ENCODE peak calls at places on chromosomes 2 and 18, in seven cellular contexts. One of them, this sample, is unnamed.

GRCh38 chr18:37537868-37538525 is 27.6 kb downstream of the CELF4 start:
- DNase-seq in foreskin fibroblast: peak
- DNase-seq in astrocyte of the spinal cord: peak
- DNase-seq in left ventricle myocardium inferior: peak
- DNase-seq in breast epithelium: peak
- DNase-seq in heart right ventricle: peak
- DNase-seq in choroid plexus epithelial cell: peak
- DNase-seq in this sample: no peak

GRCh38 chr2:164810843-164811242 is 30.8 kb downstream of the COBLL1 start:
- DNase-seq in foreskin fibroblast: peak
- DNase-seq in astrocyte of the spinal cord: no peak
- DNase-seq in heart right ventricle: no peak
- DNase-seq in breast epithelium: no peak
- DNase-seq in left ventricle myocardium inferior: no peak
- DNase-seq in choroid plexus epithelial cell: peak
- DNase-seq in this sample: no peak

GRCh38 chr2:70645733-70646420 is 92.3 kb upstream of the TGFA start:
- DNase-seq in foreskin fibroblast: no peak
- DNase-seq in left ventricle myocardium inferior: no peak
- DNase-seq in astrocyte of the spinal cord: no peak
- DNase-seq in heart right ventricle: no peak
- DNase-seq in choroid plexus epithelial cell: no peak
- DNase-seq in breast epithelium: no peak
- DNase-seq in this sample: no peak

GRCh38 chr2:156110890-156111289 is 221.6 kb downstream of the NR4A2 start:
- DNase-seq in foreskin fibroblast: no peak
- DNase-seq in heart right ventricle: no peak
- DNase-seq in astrocyte of the spinal cord: no peak
- DNase-seq in left ventricle myocardium inferior: no peak
- DNase-seq in choroid plexus epithelial cell: no peak
- DNase-seq in breast epithelium: no peak
- DNase-seq in this sample: no peak

GRCh38 chr2:11753886-11754704 is 7.7 kb downstream of the LPIN1 start:
- DNase-seq in foreskin fibroblast: no peak
- DNase-seq in choroid plexus epithelial cell: peak
- DNase-seq in left ventricle myocardium inferior: no peak
- DNase-seq in breast epithelium: no peak
- DNase-seq in astrocyte of the spinal cord: peak
- DNase-seq in heart right ventricle: no peak
- DNase-seq in this sample: no peak

GRCh38 chr2:83017366-83018090 is 1441.6 kb downstream of the SUCLG1 start:
- DNase-seq in breast epithelium: no peak
- DNase-seq in astrocyte of the spinal cord: no peak
- DNase-seq in heart right ventricle: no peak
- DNase-seq in left ventricle myocardium inferior: no peak
- DNase-seq in choroid plexus epithelial cell: peak
- DNase-seq in foreskin fibroblast: no peak
- DNase-seq in this sample: no peak

GRCh38 chr2:110735366-110735765 is 3.0 kb downstream of the ACOXL start:
- DNase-seq in left ventricle myocardium inferior: no peak
- DNase-seq in breast epithelium: no peak
- DNase-seq in choroid plexus epithelial cell: no peak
- DNase-seq in heart right ventricle: no peak
- DNase-seq in foreskin fibroblast: no peak
- DNase-seq in astrocyte of the spinal cord: no peak
- DNase-seq in this sample: no peak

GRCh38 chr2:238942080-238942761 is 94.3 kb downstream of the TWIST2 start:
- DNase-seq in astrocyte of the spinal cord: no peak
- DNase-seq in breast epithelium: no peak
- DNase-seq in left ventricle myocardium inferior: no peak
- DNase-seq in foreskin fibroblast: no peak
- DNase-seq in choroid plexus epithelial cell: no peak
- DNase-seq in heart right ventricle: no peak
- DNase-seq in this sample: no peak

GRCh38 chr2:144233226-144234114 is 286.4 kb downstream of the ZEB2 start:
- DNase-seq in breast epithelium: no peak
- DNase-seq in heart right ventricle: no peak
- DNase-seq in foreskin fibroblast: no peak
- DNase-seq in left ventricle myocardium inferior: no peak
- DNase-seq in choroid plexus epithelial cell: no peak
- DNase-seq in astrocyte of the spinal cord: no peak
- DNase-seq in this sample: no peak
- TF ChIP-seq CTCF in breast epithelium: no peak
- TF ChIP-seq CTCF in heart right ventricle: no peak
- TF ChIP-seq CTCF in foreskin fibroblast: no peak
- TF ChIP-seq CTCF in left ventricle myocardium inferior: no peak
- TF ChIP-seq CTCF in choroid plexus epithelial cell: no peak
- TF ChIP-seq CTCF in astrocyte of the spinal cord: no peak
- TF ChIP-seq CTCF in this sample: no peak

DNA sequence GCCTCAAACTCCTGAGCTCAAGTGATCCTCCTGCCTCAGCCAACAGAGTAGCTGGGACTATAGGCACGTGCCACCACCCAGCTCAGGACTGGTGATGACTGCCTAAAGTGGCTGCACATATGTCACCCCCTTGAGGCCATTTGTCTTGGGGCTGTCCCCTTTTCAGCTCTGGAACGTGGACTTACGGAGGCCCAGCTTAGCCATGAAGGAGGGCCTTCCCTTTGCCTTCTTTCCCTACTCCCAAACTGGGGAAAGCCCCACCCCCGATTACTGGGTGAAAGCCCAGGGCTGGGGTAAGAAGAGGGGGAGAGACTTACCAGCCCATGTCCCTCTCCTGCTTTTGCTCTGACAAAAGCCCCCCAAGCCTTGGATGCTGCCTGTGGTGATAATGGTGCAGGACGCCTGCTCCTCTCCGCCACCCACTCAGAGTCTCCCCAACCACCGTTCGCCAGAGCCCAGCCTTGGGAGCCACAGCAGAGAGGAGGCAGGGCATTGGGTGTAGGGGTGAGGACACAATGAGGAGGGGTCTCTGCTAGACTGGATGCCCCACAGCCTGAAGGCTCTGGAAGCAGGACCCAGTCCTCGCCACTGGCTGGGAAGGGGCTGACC is 2.5 kb upstream of the DUSP2 start:
- DNase-seq in astrocyte of the spinal cord: no peak
- DNase-seq in heart right ventricle: no peak
- DNase-seq in breast epithelium: no peak
- DNase-seq in foreskin fibroblast: no peak
- DNase-seq in left ventricle myocardium inferior: no peak
- DNase-seq in choroid plexus epithelial cell: no peak
- DNase-seq in this sample: no peak
- H3K4me3 ChIP-seq in astrocyte of the spinal cord: no peak
- H3K4me3 ChIP-seq in heart right ventricle: no peak
- H3K4me3 ChIP-seq in breast epithelium: no peak
- H3K4me3 ChIP-seq in foreskin fibroblast: no peak
- H3K4me3 ChIP-seq in left ventricle myocardium inferior: no peak
- H3K4me3 ChIP-seq in choroid plexus epithelial cell: no peak
- H3K4me3 ChIP-seq in this sample: no peak

GRCh38 chr2:138716183-138716582 is 64.0 kb downstream of the NXPH2 start:
- DNase-seq in heart right ventricle: no peak
- DNase-seq in astrocyte of the spinal cord: no peak
- DNase-seq in left ventricle myocardium inferior: no peak
- DNase-seq in breast epithelium: no peak
- DNase-seq in choroid plexus epithelial cell: peak
- DNase-seq in foreskin fibroblast: no peak
- DNase-seq in this sample: no peak
- TF ChIP-seq CTCF in heart right ventricle: no peak
- TF ChIP-seq CTCF in astrocyte of the spinal cord: no peak
- TF ChIP-seq CTCF in left ventricle myocardium inferior: no peak
- TF ChIP-seq CTCF in breast epithelium: no peak
- TF ChIP-seq CTCF in choroid plexus epithelial cell: peak
- TF ChIP-seq CTCF in foreskin fibroblast: no peak
- TF ChIP-seq CTCF in this sample: peak

GRCh38 chr2:43448822-43449110 is 147.1 kb downstream of the THADA start:
- DNase-seq in foreskin fibroblast: no peak
- DNase-seq in choroid plexus epithelial cell: no peak
- DNase-seq in breast epithelium: no peak
- DNase-seq in heart right ventricle: no peak
- DNase-seq in left ventricle myocardium inferior: no peak
- DNase-seq in astrocyte of the spinal cord: no peak
- DNase-seq in this sample: no peak
- H3K4me3 ChIP-seq in foreskin fibroblast: no peak
- H3K4me3 ChIP-seq in choroid plexus epithelial cell: no peak
- H3K4me3 ChIP-seq in breast epithelium: no peak
- H3K4me3 ChIP-seq in heart right ventricle: no peak
- H3K4me3 ChIP-seq in left ventricle myocardium inferior: no peak
- H3K4me3 ChIP-seq in astrocyte of the spinal cord: no peak
- H3K4me3 ChIP-seq in this sample: no peak

GRCh38 chr2:137659616-137660015 is 304.7 kb upstream of the HNMT start:
- DNase-seq in astrocyte of the spinal cord: no peak
- DNase-seq in heart right ventricle: no peak
- DNase-seq in foreskin fibroblast: no peak
- DNase-seq in choroid plexus epithelial cell: no peak
- DNase-seq in breast epithelium: no peak
- DNase-seq in left ventricle myocardium inferior: no peak
- DNase-seq in this sample: no peak
- TF ChIP-seq CTCF in astrocyte of the spinal cord: no peak
- TF ChIP-seq CTCF in heart right ventricle: no peak
- TF ChIP-seq CTCF in foreskin fibroblast: no peak
- TF ChIP-seq CTCF in choroid plexus epithelial cell: no peak
- TF ChIP-seq CTCF in breast epithelium: no peak
- TF ChIP-seq CTCF in left ventricle myocardium inferior: peak
- TF ChIP-seq CTCF in this sample: peak

GRCh38 chr2:53903011-53903410 is 43.2 kb upstream of the GPR75 start:
- DNase-seq in astrocyte of the spinal cord: no peak
- DNase-seq in left ventricle myocardium inferior: no peak
- DNase-seq in foreskin fibroblast: no peak
- DNase-seq in breast epithelium: no peak
- DNase-seq in choroid plexus epithelial cell: peak
- DNase-seq in heart right ventricle: no peak
- DNase-seq in this sample: no peak
- H3K4me3 ChIP-seq in astrocyte of the spinal cord: no peak
- H3K4me3 ChIP-seq in left ventricle myocardium inferior: no peak
- H3K4me3 ChIP-seq in foreskin fibroblast: no peak
- H3K4me3 ChIP-seq in breast epithelium: no peak
- H3K4me3 ChIP-seq in choroid plexus epithelial cell: no peak
- H3K4me3 ChIP-seq in heart right ventricle: no peak
- H3K4me3 ChIP-seq in this sample: no peak

GRCh38 chr2:235102987-235103386 is 151.2 kb downstream of the SH3BP4 start:
- DNase-seq in heart right ventricle: no peak
- DNase-seq in foreskin fibroblast: no peak
- DNase-seq in astrocyte of the spinal cord: no peak
- DNase-seq in left ventricle myocardium inferior: no peak
- DNase-seq in choroid plexus epithelial cell: no peak
- DNase-seq in breast epithelium: no peak
- DNase-seq in this sample: no peak

GRCh38 chr2:235107640-235107951 is 155.8 kb downstream of the SH3BP4 start:
- DNase-seq in left ventricle myocardium inferior: no peak
- DNase-seq in foreskin fibroblast: no peak
- DNase-seq in astrocyte of the spinal cord: no peak
- DNase-seq in choroid plexus epithelial cell: no peak
- DNase-seq in breast epithelium: no peak
- DNase-seq in heart right ventricle: no peak
- DNase-seq in this sample: no peak

GRCh38 chr2:235106874-235107639 is 155.2 kb downstream of the SH3BP4 start:
- DNase-seq in left ventricle myocardium inferior: peak
- DNase-seq in astrocyte of the spinal cord: peak
- DNase-seq in choroid plexus epithelial cell: peak
- DNase-seq in heart right ventricle: peak
- DNase-seq in breast epithelium: peak
- DNase-seq in foreskin fibroblast: peak
- DNase-seq in this sample: no peak

GRCh38 chr2:235105821-235106359 is 154.1 kb downstream of the SH3BP4 start:
- DNase-seq in breast epithelium: no peak
- DNase-seq in heart right ventricle: no peak
- DNase-seq in choroid plexus epithelial cell: peak
- DNase-seq in left ventricle myocardium inferior: no peak
- DNase-seq in astrocyte of the spinal cord: peak
- DNase-seq in foreskin fibroblast: no peak
- DNase-seq in this sample: no peak
- TF ChIP-seq CTCF in breast epithelium: no peak
- TF ChIP-seq CTCF in heart right ventricle: no peak
- TF ChIP-seq CTCF in choroid plexus epithelial cell: no peak
- TF ChIP-seq CTCF in left ventricle myocardium inferior: no peak
- TF ChIP-seq CTCF in astrocyte of the spinal cord: no peak
- TF ChIP-seq CTCF in foreskin fibroblast: no peak
- TF ChIP-seq CTCF in this sample: no peak

This sample was measured in BJ.